ENCODE peak calls at places on chromosome X, in four cellular contexts. E is tibial nerve, H is tibial artery, U is H9. G is an unnamed sample.

GRCh38 chrX:148310402-148311200 is 189.8 kb upstream of the AFF2 start:
- DNase-seq in H (no peak), E (no peak), U (no peak), G (no peak)

GRCh38 chrX:30241724-30242415 is at the start of gene MAGEB4:
- DNase-seq in U (no peak), E (no peak), H (no peak), G (no peak)

GRCh38 chrX:23381688-23382087 is 47.0 kb downstream of the PTCHD1 start:
- DNase-seq in H (no peak), U (no peak), E (no peak), G (no peak)

GRCh38 chrX:6505960-6506359 is 29.0 kb downstream of the VCX3A start:
- DNase-seq in E (no peak), H (no peak), U (no peak), G (no peak)

GRCh38 chrX:46662188-46662587 is 88.6 kb downstream of the CHST7 start:
- DNase-seq in E (no peak), U (no peak), H (no peak), G (no peak)

GRCh38 chrX:129599499-129599898 is 55.3 kb downstream of the APLN start:
- DNase-seq in U (no peak), E (no peak), H (no peak), G (no peak)

GRCh38 chrX:68568136-68568535 is 69.3 kb downstream of the YIPF6 start:
- DNase-seq in H (no peak), U (no peak), E (no peak), G (no peak)

GRCh38 chrX:117985241-117985640 is 131.4 kb downstream of the KLHL13 start:
- DNase-seq in E (no peak), U (no peak), H (no peak), G (no peak)

GRCh38 chrX:38965883-38966282 is 164.6 kb downstream of the MID1IP1 start:
- DNase-seq in H (no peak), E (no peak), U (no peak), G (no peak)

GRCh38 chrX:23901065-23901464 is 6.7 kb downstream of the APOO start:
- DNase-seq in H (no peak), U (no peak), E (no peak), G (no peak)

GRCh38 chrX:1261285-1261684 is 7.3 kb upstream of the CSF2RA start:
- DNase-seq in E (no peak), U (peak), H (no peak), G (no peak)

GRCh38 chrX:153598541-153599191 is at the start of gene CCNQ:
- DNase-seq in E (no peak), H (no peak), U (peak), G (no peak)

GRCh38 chrX:9267415-9267814 is 197.4 kb upstream of the TBL1X start:
- DNase-seq in H (no peak), E (no peak), U (no peak), G (no peak)

GRCh38 chrX:130594453-130594916 is 192.7 kb downstream of the RBMX2 start:
- DNase-seq in E (no peak), H (no peak), U (no peak), G (no peak)

GRCh38 chrX:30309139-30309571 is at the start of gene NR0B1:
- DNase-seq in H (no peak), U (peak), E (no peak), G (no peak)

GRCh38 chrX:10239611-10240064 is 82.9 kb downstream of the CLCN4 start:
- DNase-seq in U (no peak), E (peak), H (peak), G (no peak)

GRCh38 chrX:37824491-37825224 is 22.7 kb downstream of the DYNLT3 start:
- DNase-seq in E (no peak), H (no peak), U (no peak), G (no peak)

GRCh38 chrX:135740683-135741149 is 27.3 kb downstream of the CT45A3 start:
- DNase-seq in H (no peak), E (no peak), U (peak), G (no peak)

GRCh38 chrX:110338850-110339373 is 19.7 kb upstream of the RTL9 start:
- DNase-seq in H (no peak), E (no peak), U (no peak), G (no peak)

GRCh38 chrX:97311066-97311778 is 427.5 kb downstream of the RPA4 start:
- DNase-seq in U (peak), H (no peak), E (no peak), G (no peak)

GRCh38 chrX:22247169-22247568 is 25.5 kb upstream of the CBLL2 start:
- DNase-seq in E (no peak), U (no peak), H (no peak), G (no peak)

GRCh38 chrX:39196192-39197102 is 395.2 kb downstream of the MID1IP1 start:
- DNase-seq in E (no peak), U (no peak), H (no peak), G (no peak)

GRCh38 chrX:57586360-57586759 is 5.5 kb upstream of the ZXDB start:
- DNase-seq in E (no peak), U (no peak), H (no peak), G (no peak)

GRCh38 chrX:132961511-132961910 is 3.1 kb upstream of the HS6ST2 start:
- DNase-seq in H (no peak), U (no peak), E (no peak), G (no peak)

GRCh38 chrX:56788717-56789122 is 59.7 kb downstream of the NBDY start:
- DNase-seq in H (no peak), E (peak), U (no peak), G (peak)

GRCh38 chrX:17854069-17854468 is 7.0 kb downstream of the RAI2 start:
- DNase-seq in H (no peak), U (no peak), E (no peak), G (no peak)
- H3K27ac ChIP-seq in H (no peak), U (no peak), E (no peak), G (no peak)

GRCh38 chrX:44947995-44948394 is 75.0 kb downstream of the KDM6A start:
- DNase-seq in E (no peak), U (no peak), H (no peak), G (no peak)

GRCh38 chrX:44943007-44943406 is 70.0 kb downstream of the KDM6A start:
- DNase-seq in U (no peak), H (no peak), E (no peak), G (no peak)

GRCh38 chrX:44944894-44945293 is 71.9 kb downstream of the KDM6A start:
- DNase-seq in E (no peak), U (no peak), H (no peak), G (no peak)

GRCh38 chrX:44946771-44947170 is 73.8 kb downstream of the KDM6A start:
- DNase-seq in U (no peak), H (no peak), E (no peak), G (no peak)

GRCh38 chrX:44945736-44946135 is 72.7 kb downstream of the KDM6A start:
- DNase-seq in U (no peak), E (no peak), H (no peak), G (no peak)
- TF ChIP-seq CTCF in U (peak), E (no peak), H (no peak), G (no peak)

GRCh38 chrX:121013897-121014455 is 28.4 kb upstream of the CT47A1 start:
- DNase-seq in H (no peak), U (no peak), E (no peak), G (no peak)
- H3K27ac ChIP-seq in H (no peak), U (no peak), E (no peak), G (no peak)

GRCh38 chrX:70960728-70961127 is 29.8 kb upstream of the SLC7A3 start:
- DNase-seq in E (no peak), U (no peak), H (no peak), G (no peak)
- TF ChIP-seq CTCF in E (no peak), U (peak), H (no peak), G (no peak)

GRCh38 chrX:155334486-155335316 is at the start of gene CLIC2:
- DNase-seq in E (peak), H (peak), U (no peak), G (no peak)
- H3K27ac ChIP-seq in E (peak), H (no peak), U (no peak), G (peak)